ENCODE peak calls at places on chromosome 22, in ten cellular contexts. P is A549, M is tibial artery, N is HL-60, W is sigmoid colon, K is brain microvascular endothelial cell, G is uterus, U is neuronal stem cell, Z is heart left ventricle, C is HepG2. Y is an unnamed sample.

GRCh38 chr22:45671051-45671782 is 417 bp upstream of the ATXN10 start:
- DNase-seq in Z (no peak), P (no peak), U (peak), K (no peak), G (peak), W (peak), M (no peak), N (no peak), C (no peak), Y (peak)

GRCh38 chr22:38997518-38997917 is 15.4 kb downstream of the APOBEC3B start:
- DNase-seq in M (no peak), W (no peak), U (no peak), Z (no peak), N (no peak), G (no peak), P (no peak), K (no peak), C (no peak), Y (no peak)

GRCh38 chr22:50547231-50547851 is 1.6 kb downstream of the KLHDC7B start:
- DNase-seq in W (no peak), P (no peak), M (no peak), K (no peak), C (no peak), N (no peak), G (no peak), Z (no peak), U (no peak), Y (no peak)

GRCh38 chr22:36644333-36644757 is 59.2 kb downstream of the CACNG2 start:
- DNase-seq in K (peak), G (no peak), U (peak), N (peak), Z (no peak), P (peak), C (peak), M (no peak), W (no peak), Y (no peak)

GRCh38 chr22:45891471-45891995 is 85.4 kb downstream of the WNT7B start:
- DNase-seq in N (no peak), U (no peak), M (no peak), P (no peak), G (no peak), Z (no peak), C (no peak), K (no peak), W (no peak), Y (no peak)

GRCh38 chr22:19891350-19892248 is 36.9 kb upstream of the GNB1L start:
- DNase-seq in M (no peak), Z (no peak), W (no peak), K (peak), C (peak), P (no peak), U (peak), N (peak), G (peak), Y (no peak)

GRCh38 chr22:42957958-42958357 is 57.0 kb downstream of the PACSIN2 start:
- DNase-seq in Z (no peak), K (no peak), N (no peak), M (no peak), C (no peak), G (no peak), P (no peak), U (no peak), W (no peak), Y (no peak)

GRCh38 chr22:42077486-42078125 is 1.9 kb upstream of the SMDT1 start:
- DNase-seq in K (no peak), G (no peak), U (no peak), M (no peak), W (no peak), N (no peak), Z (no peak), C (no peak), P (no peak), Y (peak)

GRCh38 chr22:20089977-20090729 is 10.1 kb downstream of the DGCR8 start:
- DNase-seq in Z (no peak), C (no peak), G (no peak), U (no peak), K (peak), W (no peak), P (no peak), N (no peak), M (no peak), Y (no peak)

GRCh38 chr22:22487059-22487458 is 21.5 kb downstream of the ZNF280B start:
- DNase-seq in G (no peak), U (no peak), C (no peak), Z (no peak), K (no peak), M (no peak), W (no peak), P (no peak), N (no peak), Y (no peak)

GRCh38 chr22:46148336-46148735 is 2.0 kb upstream of the PPARA start:
- DNase-seq in M (no peak), W (no peak), K (no peak), N (no peak), P (no peak), C (no peak), U (no peak), Z (no peak), G (no peak), Y (no peak)

GRCh38 chr22:28497188-28497587 is 182.5 kb downstream of the TTC28 start:
- DNase-seq in M (no peak), Z (no peak), K (no peak), W (no peak), C (no peak), P (no peak), N (no peak), U (no peak), G (no peak), Y (no peak)

GRCh38 chr22:31286360-31287255 is 5.7 kb downstream of the PIK3IP1 start:
- DNase-seq in C (no peak), K (no peak), N (no peak), U (no peak), P (no peak), M (peak), G (peak), W (peak), Z (no peak), Y (no peak)

GRCh38 chr22:19204640-19205039 is 26.1 kb upstream of the SLC25A1 start:
- DNase-seq in K (no peak), C (no peak), G (no peak), P (no peak), W (peak), M (no peak), Z (no peak), U (no peak), N (no peak), Y (no peak)

GRCh38 chr22:45645526-45646414 is 25.9 kb upstream of the ATXN10 start:
- DNase-seq in U (peak), G (peak), P (peak), N (peak), C (no peak), Z (peak), K (peak), M (peak), W (peak), Y (no peak)

GRCh38 chr22:38031491-38031890 is 25.7 kb upstream of the PICK1 start:
- DNase-seq in N (no peak), K (no peak), G (no peak), Z (no peak), P (no peak), W (no peak), C (no peak), U (no peak), M (no peak), Y (no peak)

GRCh38 chr22:46104881-46105493 is 45.3 kb upstream of the PPARA start:
- DNase-seq in K (no peak), G (peak), W (no peak), M (no peak), C (no peak), U (no peak), Z (no peak), P (peak), N (no peak), Y (no peak)

GRCh38 chr22:30117256-30117655 is 37.0 kb downstream of the HORMAD2 start:
- DNase-seq in N (no peak), M (no peak), U (no peak), K (no peak), W (no peak), C (no peak), Z (no peak), P (no peak), G (no peak), Y (no peak)

DNA sequence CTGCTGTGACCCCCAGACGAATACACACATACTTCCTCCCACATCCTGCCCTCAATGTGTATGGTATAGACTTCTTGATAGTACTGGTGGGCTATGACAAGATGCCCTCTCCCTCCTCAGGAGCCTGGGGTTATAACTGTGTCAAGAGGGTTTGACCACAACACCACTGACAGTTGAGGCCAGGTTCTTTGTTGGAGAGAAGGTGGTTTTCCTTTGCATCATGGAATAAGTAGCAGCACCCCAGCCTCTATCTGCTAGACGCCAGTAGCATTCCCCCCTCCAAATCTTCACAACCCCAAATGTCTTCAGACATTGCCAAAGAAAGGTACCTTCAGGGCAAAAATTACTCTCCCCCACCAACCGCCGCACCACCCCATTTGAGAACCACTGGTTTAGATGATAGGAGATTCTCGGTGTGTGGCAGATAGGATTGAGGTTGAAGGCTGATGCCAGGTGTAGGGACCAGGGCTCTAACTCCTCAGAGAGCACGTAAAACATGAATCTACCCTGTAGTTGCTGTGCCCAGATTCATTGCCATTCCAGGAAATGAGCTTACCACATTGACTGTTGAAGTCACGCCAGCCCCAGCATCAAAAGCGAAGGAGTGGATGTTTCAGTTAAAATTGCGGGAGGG is 5.5 kb upstream of the MYO18B start:
- DNase-seq in Z (no peak), M (no peak), P (no peak), W (no peak), K (no peak), C (no peak), N (no peak), U (no peak), G (no peak), Y (no peak)
- H3K27ac ChIP-seq in Z (no peak), M (no peak), P (no peak), W (no peak), K (no peak), C (no peak), N (peak), U (no peak), G (no peak), Y (no peak)

DNA sequence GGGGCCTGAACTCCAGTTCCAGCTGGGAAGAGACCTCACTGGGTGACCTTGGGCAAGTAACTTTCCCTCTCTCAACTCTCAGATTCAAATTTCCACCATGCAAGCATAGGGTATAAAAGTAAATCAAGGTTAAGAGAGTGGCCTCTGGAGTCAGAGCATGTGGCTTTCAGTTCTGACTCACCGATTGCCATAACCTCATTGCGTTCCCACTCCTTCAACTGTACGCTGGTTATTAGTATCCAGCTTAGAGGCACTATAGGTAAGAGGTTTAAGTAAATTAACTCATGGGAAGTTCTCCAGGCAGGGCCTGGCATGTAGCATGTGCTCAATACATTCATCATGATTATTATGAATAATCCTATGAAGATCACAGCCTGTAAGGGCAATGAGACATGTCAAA is 88.3 kb downstream of the FBXO7 start:
- DNase-seq in K (no peak), C (no peak), N (no peak), U (no peak), Z (no peak), G (no peak), W (no peak), P (no peak), M (no peak), Y (no peak)
- H3K4me3 ChIP-seq in K (no peak), C (no peak), N (no peak), U (no peak), Z (no peak), G (no peak), W (no peak), P (no peak), M (no peak), Y (no peak)

DNA sequence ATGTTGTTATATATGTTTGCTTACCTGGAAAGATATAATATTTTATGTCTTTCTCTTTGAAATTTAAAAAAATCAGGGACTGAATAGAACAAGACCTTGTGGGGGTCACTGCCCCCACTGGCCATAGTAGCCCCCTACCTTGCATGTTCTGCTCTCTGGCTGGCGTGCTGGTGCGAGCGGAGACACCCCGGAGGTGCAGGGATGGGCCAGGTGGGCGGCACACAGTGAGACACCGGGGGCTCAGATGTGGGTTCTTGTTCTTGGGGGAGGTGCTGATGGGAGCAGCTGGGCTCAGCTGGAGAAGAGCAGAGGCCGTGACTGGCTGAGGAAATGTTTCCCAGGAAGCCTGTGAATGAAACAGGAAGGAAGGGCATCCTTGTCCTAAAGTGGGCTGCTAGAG is 20.2 kb downstream of the GAB4 start:
- DNase-seq in G (no peak), P (no peak), U (no peak), N (no peak), M (no peak), W (no peak), Z (no peak), C (no peak), K (no peak), Y (peak)
- H3K27ac ChIP-seq in G (no peak), P (no peak), U (no peak), N (no peak), M (no peak), W (no peak), Z (no peak), C (no peak), K (no peak), Y (no peak)

GRCh38 chr22:26170112-26170492 is 840 bp downstream of the SEZ6L start:
- DNase-seq in W (no peak), N (no peak), G (no peak), U (no peak), P (no peak), Z (no peak), C (no peak), M (no peak), K (no peak), Y (no peak)
- H3K4me3 ChIP-seq in W (peak), N (no peak), G (no peak), U (no peak), P (no peak), Z (peak), C (no peak), M (peak), K (no peak), Y (peak)

Y was measured in coronary artery.